ENCODE peak calls at places on chromosomes 1 and 21, in ten cellular contexts. B, T, F, Y, H, X, W, I, U and Q are unnamed samples.

GRCh38 chr1:8676813-8677212 is 140.6 kb downstream of the RERE start:
- DNase-seq in B (no peak), T (no peak), F (no peak), Y (no peak), H (no peak), X (no peak), W (no peak), I (no peak), U (no peak), Q (no peak)

GRCh38 chr21:33852495-33852894 is 63.1 kb downstream of the ATP5PO start:
- DNase-seq in B (no peak), T (no peak), F (no peak), Y (no peak), H (no peak), X (no peak), W (no peak), I (no peak), U (no peak), Q (no peak)

GRCh38 chr1:62989497-62989896 is 205.6 kb downstream of the ATG4C start:
- DNase-seq in B (no peak), T (no peak), F (peak), Y (no peak), H (no peak), X (no peak), W (no peak), I (no peak), U (no peak), Q (no peak)

GRCh38 chr1:28737245-28738137 is 751 bp downstream of the YTHDF2 start:
- DNase-seq in B (no peak), T (peak), F (peak), Y (no peak), H (peak), X (peak), W (no peak), I (peak), U (peak), Q (peak)

GRCh38 chr1:163596541-163597258 is 274.9 kb downstream of the NUF2 start:
- DNase-seq in B (no peak), T (no peak), F (peak), Y (no peak), H (no peak), X (no peak), W (no peak), I (no peak), U (no peak), Q (no peak)

GRCh38 chr1:232940262-232940661 is 10.1 kb upstream of the NTPCR start:
- DNase-seq in B (no peak), T (no peak), F (no peak), Y (no peak), H (no peak), X (no peak), W (no peak), I (no peak), U (no peak), Q (no peak)

GRCh38 chr1:185170291-185170848 is 13.4 kb downstream of the SWT1 start:
- DNase-seq in B (no peak), T (peak), F (peak), Y (peak), H (no peak), X (no peak), W (no peak), I (no peak), U (peak), Q (peak)

GRCh38 chr1:236877661-236878060 is 82.6 kb downstream of the MTR start:
- DNase-seq in B (no peak), T (no peak), F (no peak), Y (no peak), H (no peak), X (no peak), W (no peak), I (no peak), U (no peak), Q (no peak)

GRCh38 chr1:72230746-72231145 is 51.6 kb downstream of the NEGR1 start:
- DNase-seq in B (no peak), T (no peak), F (no peak), Y (no peak), H (no peak), X (no peak), W (no peak), I (no peak), U (no peak), Q (no peak)

GRCh38 chr21:42737969-42738590 is 84.7 kb downstream of the PDE9A start:
- DNase-seq in B (no peak), T (no peak), F (no peak), Y (no peak), H (peak), X (no peak), W (peak), I (peak), U (no peak), Q (peak)

GRCh38 chr21:18801468-18801867 is 397.9 kb upstream of the TMPRSS15 start:
- DNase-seq in B (no peak), T (no peak), F (peak), Y (no peak), H (no peak), X (no peak), W (no peak), I (no peak), U (no peak), Q (no peak)

GRCh38 chr1:245322673-245323072 is 167.9 kb downstream of the KIF26B start:
- DNase-seq in B (no peak), T (no peak), F (no peak), Y (no peak), H (no peak), X (no peak), W (no peak), I (no peak), U (no peak), Q (no peak)

GRCh38 chr1:26168410-26169167 is at the start of gene C1orf232:
- DNase-seq in B (no peak), T (no peak), F (no peak), Y (no peak), H (no peak), X (no peak), W (no peak), I (peak), U (no peak), Q (no peak)

GRCh38 chr1:113519561-113519960 is 129.2 kb downstream of the MAGI3 start:
- DNase-seq in B (no peak), T (no peak), F (no peak), Y (no peak), H (no peak), X (no peak), W (no peak), I (no peak), U (no peak), Q (no peak)

GRCh38 chr1:205907794-205908193 is 35.5 kb downstream of the SLC26A9 start:
- DNase-seq in B (no peak), T (no peak), F (peak), Y (no peak), H (no peak), X (no peak), W (no peak), I (no peak), U (peak), Q (peak)

GRCh38 chr1:51936531-51936930 is 54.0 kb downstream of the RAB3B start:
- DNase-seq in B (no peak), T (no peak), F (no peak), Y (no peak), H (no peak), X (no peak), W (no peak), I (no peak), U (no peak), Q (no peak)

GRCh38 chr1:27719286-27720251 is 6.2 kb upstream of the FAM76A start:
- DNase-seq in B (no peak), T (no peak), F (peak), Y (no peak), H (no peak), X (no peak), W (no peak), I (no peak), U (no peak), Q (no peak)

GRCh38 chr1:34907487-34908090 is 21.9 kb downstream of the DLGAP3 start:
- DNase-seq in B (no peak), T (no peak), F (peak), Y (no peak), H (no peak), X (no peak), W (no peak), I (no peak), U (peak), Q (no peak)

GRCh38 chr1:32115496-32115895 is 7.6 kb downstream of the KPNA6 start:
- DNase-seq in B (no peak), T (no peak), F (no peak), Y (no peak), H (no peak), X (no peak), W (no peak), I (no peak), U (no peak), Q (no peak)

GRCh38 chr1:233490488-233490887 is 123.4 kb upstream of the KCNK1 start:
- DNase-seq in B (no peak), T (no peak), F (no peak), Y (no peak), H (no peak), X (no peak), W (no peak), I (no peak), U (no peak), Q (peak)

GRCh38 chr1:236287757-236288619 is 6.2 kb upstream of the ERO1B start:
- DNase-seq in B (no peak), T (no peak), F (peak), Y (no peak), H (peak), X (no peak), W (no peak), I (no peak), U (peak), Q (peak)

GRCh38 chr1:13723810-13724209 is 23.8 kb downstream of the PRDM2 start:
- DNase-seq in B (no peak), T (no peak), F (peak), Y (no peak), H (no peak), X (no peak), W (no peak), I (no peak), U (no peak), Q (peak)

GRCh38 chr1:210448293-210448892 is 119.7 kb downstream of the HHAT start:
- DNase-seq in B (no peak), T (peak), F (peak), Y (peak), H (no peak), X (no peak), W (no peak), I (peak), U (peak), Q (peak)

GRCh38 chr1:201645956-201646355 is 107.0 kb downstream of the NAV1 start:
- DNase-seq in B (no peak), T (no peak), F (no peak), Y (no peak), H (no peak), X (no peak), W (no peak), I (no peak), U (no peak), Q (no peak)

GRCh38 chr1:109822749-109823542 is 59.2 kb upstream of the EPS8L3 start:
- DNase-seq in B (no peak), T (no peak), F (no peak), Y (no peak), H (no peak), X (no peak), W (peak), I (no peak), U (no peak), Q (no peak)

GRCh38 chr1:199684686-199685273 is 342.7 kb upstream of the NR5A2 start:
- DNase-seq in B (no peak), T (peak), F (peak), Y (peak), H (no peak), X (no peak), W (no peak), I (peak), U (peak), Q (peak)

GRCh38 chr1:117656202-117656641 is 50.4 kb downstream of the TENT5C start:
- DNase-seq in B (no peak), T (no peak), F (no peak), Y (no peak), H (no peak), X (peak), W (no peak), I (peak), U (no peak), Q (no peak)

GRCh38 chr1:117655220-117655577 is 49.4 kb downstream of the TENT5C start:
- DNase-seq in B (no peak), T (peak), F (no peak), Y (no peak), H (no peak), X (no peak), W (no peak), I (no peak), U (no peak), Q (peak)

GRCh38 chr1:117653732-117654484 is 48.1 kb downstream of the TENT5C start:
- DNase-seq in B (no peak), T (no peak), F (no peak), Y (no peak), H (no peak), X (no peak), W (no peak), I (no peak), U (no peak), Q (no peak)

GRCh38 chr1:117653195-117653594 is 47.3 kb downstream of the TENT5C start:
- DNase-seq in B (no peak), T (no peak), F (no peak), Y (no peak), H (no peak), X (no peak), W (no peak), I (no peak), U (no peak), Q (no peak)

GRCh38 chr1:117654485-117655219 is 48.8 kb downstream of the TENT5C start:
- DNase-seq in B (no peak), T (no peak), F (no peak), Y (no peak), H (no peak), X (no peak), W (no peak), I (no peak), U (no peak), Q (no peak)
- H3K27ac ChIP-seq in B (no peak), T (peak), F (no peak), Y (no peak), H (no peak), X (no peak), W (no peak), I (no peak), U (no peak), Q (peak)

GRCh38 chr1:237953238-237953637 is 62.5 kb upstream of the ZP4 start:
- DNase-seq in B (no peak), T (no peak), F (peak), Y (no peak), H (no peak), X (no peak), W (no peak), I (no peak), U (peak), Q (no peak)
- TF ChIP-seq CTCF in B (no peak), T (no peak), F (peak), Y (no peak), H (no peak), X (no peak), W (no peak), I (no peak), U (no peak), Q (no peak)

GRCh38 chr1:6922096-6922931 is 137.1 kb downstream of the CAMTA1 start:
- DNase-seq in B (peak), T (no peak), F (no peak), Y (no peak), H (peak), X (no peak), W (peak), I (no peak), U (no peak), Q (peak)
- H3K27ac ChIP-seq in B (peak), T (no peak), F (no peak), Y (no peak), H (peak), X (no peak), W (no peak), I (no peak), U (no peak), Q (peak)

GRCh38 chr1:150256193-150256548 is 1.4 kb upstream of the CA14 start:
- DNase-seq in B (no peak), T (no peak), F (no peak), Y (no peak), H (no peak), X (no peak), W (no peak), I (no peak), U (no peak), Q (no peak)
- TF ChIP-seq CTCF in B (no peak), T (no peak), F (no peak), Y (no peak), H (no peak), X (no peak), W (no peak), I (no peak), U (no peak), Q (no peak)

GRCh38 chr1:208179303-208179702 is 64.9 kb downstream of the PLXNA2 start:
- DNase-seq in B (no peak), T (no peak), F (no peak), Y (no peak), H (no peak), X (no peak), W (no peak), I (peak), U (no peak), Q (peak)

GRCh38 chr1:208177656-208178055 is 66.5 kb downstream of the PLXNA2 start:
- DNase-seq in B (no peak), T (no peak), F (peak), Y (no peak), H (no peak), X (no peak), W (no peak), I (peak), U (no peak), Q (no peak)

GRCh38 chr1:208179850-208180416 is 64.3 kb downstream of the PLXNA2 start:
- DNase-seq in B (no peak), T (no peak), F (peak), Y (no peak), H (no peak), X (no peak), W (no peak), I (no peak), U (peak), Q (no peak)

GRCh38 chr1:208176654-208177053 is 67.5 kb downstream of the PLXNA2 start:
- DNase-seq in B (no peak), T (no peak), F (no peak), Y (no peak), H (no peak), X (no peak), W (no peak), I (no peak), U (no peak), Q (no peak)

DNA sequence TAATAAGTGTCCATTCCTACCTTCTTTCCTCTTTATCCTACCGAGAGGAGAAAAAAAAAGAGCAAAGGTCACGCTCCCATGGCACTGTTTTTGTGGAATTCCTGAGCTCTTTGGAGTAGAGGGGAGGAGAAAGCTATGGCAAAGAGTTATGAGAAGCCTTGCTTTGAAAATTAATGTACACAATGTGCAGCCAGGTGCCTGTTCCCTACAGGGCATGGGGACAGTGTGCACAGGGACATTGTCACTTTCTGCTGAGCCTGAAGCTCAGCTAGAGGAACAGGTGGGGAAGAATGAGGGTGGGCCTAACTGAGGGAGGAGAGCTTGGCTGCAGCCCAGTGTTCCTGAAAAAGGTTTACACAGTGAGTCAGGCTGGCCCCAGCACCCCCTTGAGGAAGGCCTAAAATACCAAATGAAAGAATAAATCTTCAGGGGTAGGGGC is 66.1 kb downstream of the PLXNA2 start:
- DNase-seq in B (no peak), T (no peak), F (no peak), Y (no peak), H (no peak), X (no peak), W (no peak), I (peak), U (no peak), Q (peak)
- H3K27ac ChIP-seq in B (no peak), T (peak), F (no peak), Y (no peak), H (peak), X (no peak), W (no peak), I (peak), U (no peak), Q (no peak)

DNA sequence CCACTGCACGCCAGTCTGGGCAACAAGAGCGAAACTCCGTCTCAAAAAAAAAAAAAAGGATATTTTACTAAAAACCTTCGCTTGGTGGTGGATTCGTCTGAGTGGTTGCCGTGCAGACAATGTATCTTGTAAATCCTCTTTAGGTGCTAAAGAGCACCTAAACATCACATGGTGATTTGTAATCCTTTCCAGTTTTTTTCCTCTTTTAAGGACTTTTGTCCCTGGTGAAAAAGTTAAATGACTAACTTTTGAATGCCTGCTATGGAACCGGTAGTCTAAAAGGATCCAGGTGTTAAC is 769 bp upstream of the ARNT start:
- DNase-seq in B (no peak), T (no peak), F (peak), Y (no peak), H (no peak), X (no peak), W (no peak), I (no peak), U (no peak), Q (no peak)
- TF ChIP-seq CTCF in B (no peak), T (no peak), F (no peak), Y (no peak), H (no peak), X (no peak), W (no peak), I (no peak), U (no peak), Q (no peak)

DNA sequence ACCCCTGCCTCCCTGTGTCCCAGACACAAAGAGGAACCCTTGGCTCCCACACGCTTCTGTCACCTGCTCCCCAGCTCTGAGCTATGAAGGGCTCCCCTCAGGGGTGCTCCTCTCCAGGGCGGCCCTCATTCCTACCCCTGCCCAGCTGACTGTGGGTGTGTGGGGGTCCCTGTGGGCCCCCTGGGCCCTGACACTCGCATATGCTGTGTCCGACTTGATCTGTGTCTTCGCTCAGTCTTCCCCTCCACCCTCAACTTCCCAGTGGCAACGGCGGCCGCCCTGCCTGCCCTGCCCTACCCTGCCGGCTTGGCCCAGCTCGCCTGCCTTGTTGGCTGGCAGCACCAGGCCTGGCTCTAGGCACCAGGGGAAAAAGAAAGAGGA is 1.2 kb downstream of the KCNQ4 start:
- DNase-seq in B (no peak), T (no peak), F (no peak), Y (no peak), H (no peak), X (no peak), W (no peak), I (no peak), U (no peak), Q (no peak)
- H3K27ac ChIP-seq in B (peak), T (no peak), F (no peak), Y (no peak), H (peak), X (no peak), W (peak), I (no peak), U (no peak), Q (no peak)

GRCh38 chr1:56780832-56781231 is 38.4 kb downstream of the FYB2 start:
- DNase-seq in B (no peak), T (no peak), F (peak), Y (no peak), H (no peak), X (no peak), W (no peak), I (no peak), U (no peak), Q (no peak)
- TF ChIP-seq CTCF in B (no peak), T (no peak), F (peak), Y (no peak), H (no peak), X (no peak), W (no peak), I (no peak), U (no peak), Q (no peak)

GRCh38 chr1:66285618-66286270 is 248.2 kb upstream of the SGIP1 start:
- DNase-seq in B (no peak), T (no peak), F (no peak), Y (no peak), H (no peak), X (no peak), W (no peak), I (no peak), U (no peak), Q (no peak)
- H3K27ac ChIP-seq in B (no peak), T (peak), F (no peak), Y (no peak), H (no peak), X (no peak), W (no peak), I (no peak), U (no peak), Q (no peak)